ENCODE peak calls at places on chromosomes 16 and 17, in five cellular contexts. T, L, X, I and J are unnamed samples.

GRCh38 chr17:56358651-56359050 is 205.4 kb downstream of the ANKFN1 start:
- DNase-seq in T (no peak), L (no peak), X (peak), I (no peak), J (no peak)

GRCh38 chr16:27806986-27807385 is 256.5 kb downstream of the GSG1L start:
- DNase-seq in T (no peak), L (no peak), X (no peak), I (no peak), J (no peak)

GRCh38 chr17:12985431-12986285 is 32.2 kb downstream of the ELAC2 start:
- DNase-seq in T (no peak), L (no peak), X (peak), I (no peak), J (no peak)

GRCh38 chr16:27228621-27229501 is 25.5 kb downstream of the KDM8 start:
- DNase-seq in T (peak), L (no peak), X (no peak), I (no peak), J (no peak)

GRCh38 chr16:13607289-13607688 is 312.7 kb upstream of the ERCC4 start:
- DNase-seq in T (no peak), L (no peak), X (no peak), I (no peak), J (no peak)

GRCh38 chr17:82107341-82107860 is 9.4 kb upstream of the FASN start:
- DNase-seq in T (no peak), L (no peak), X (no peak), I (no peak), J (no peak)

GRCh38 chr16:85485379-85485778 is 127.7 kb upstream of the GSE1 start:
- DNase-seq in T (no peak), L (no peak), X (no peak), I (no peak), J (no peak)

GRCh38 chr17:996554-997344 is at the start of gene TIMM22:
- DNase-seq in T (peak), L (peak), X (peak), I (peak), J (peak)

GRCh38 chr16:80440691-80441090 is 100.1 kb upstream of the DYNLRB2 start:
- DNase-seq in T (no peak), L (no peak), X (no peak), I (no peak), J (no peak)

GRCh38 chr16:13919330-13919682 is 648 bp upstream of the ERCC4 start:
- DNase-seq in T (peak), L (peak), X (peak), I (no peak), J (peak)

GRCh38 chr16:53629607-53630312 is 73.9 kb downstream of the RPGRIP1L start:
- DNase-seq in T (no peak), L (no peak), X (no peak), I (no peak), J (no peak)

GRCh38 chr17:3892095-3892998 is 506 bp downstream of the CAMKK1 start:
- DNase-seq in T (peak), L (peak), X (peak), I (peak), J (peak)

GRCh38 chr17:2396568-2397246 is 4.2 kb downstream of the MNT start:
- DNase-seq in T (peak), L (peak), X (peak), I (peak), J (peak)

GRCh38 chr16:65722429-65722828 is 600.6 kb upstream of the CDH11 start:
- DNase-seq in T (no peak), L (no peak), X (no peak), I (no peak), J (no peak)

GRCh38 chr17:77510133-77510796 is 369.5 kb downstream of the SEC14L1 start:
- DNase-seq in T (no peak), L (no peak), X (no peak), I (no peak), J (no peak)

GRCh38 chr17:73042225-73042624 is 50.3 kb downstream of the SLC39A11 start:
- DNase-seq in T (no peak), L (no peak), X (no peak), I (no peak), J (no peak)

GRCh38 chr17:74466111-74466784 is at the start of gene CD300A:
- DNase-seq in T (peak), L (no peak), X (no peak), I (no peak), J (peak)

GRCh38 chr17:71472809-71473789 is 647.7 kb upstream of the SOX9 start:
- DNase-seq in T (peak), L (peak), X (peak), I (no peak), J (peak)

GRCh38 chr17:40832840-40833239 is 10.4 kb upstream of the KRT10 start:
- DNase-seq in T (no peak), L (no peak), X (no peak), I (no peak), J (no peak)

GRCh38 chr17:9237661-9238301 is 216.5 kb downstream of the NTN1 start:
- DNase-seq in T (no peak), L (no peak), X (no peak), I (no peak), J (no peak)

GRCh38 chr17:22518185-22518584 is 825.9 kb downstream of the KCNJ18 start:
- DNase-seq in T (no peak), L (no peak), X (no peak), I (no peak), J (no peak)
- TF ChIP-seq CTCF in T (no peak), L (no peak), X (no peak), I (no peak), J (no peak)

DNA sequence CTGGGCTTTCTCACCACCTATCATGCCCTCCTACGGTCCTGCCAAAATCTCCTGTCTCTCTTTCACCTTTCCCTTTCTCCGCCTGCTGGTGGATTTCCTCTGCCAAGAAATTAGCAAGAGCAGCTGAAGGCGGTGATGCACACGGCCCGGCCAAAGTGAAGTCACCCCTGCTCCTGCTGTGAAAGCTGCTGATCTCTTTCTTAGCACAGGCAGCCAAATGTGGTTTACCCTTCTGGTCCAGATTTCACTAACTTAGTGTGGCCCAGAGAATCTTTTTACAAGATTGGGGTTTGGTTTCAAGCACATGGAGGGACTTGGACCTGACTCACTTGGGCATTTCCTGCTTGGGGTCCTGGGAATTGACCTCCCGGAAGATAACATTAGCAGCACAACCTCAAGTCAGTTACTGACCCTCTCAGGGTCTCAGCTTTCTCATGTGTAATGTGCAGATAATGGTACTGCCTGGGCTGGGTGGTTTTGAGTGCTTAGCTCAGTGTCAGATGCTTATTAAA is 155.7 kb downstream of the SOCS1 start:
- DNase-seq in T (peak), L (peak), X (peak), I (no peak), J (no peak)
- TF ChIP-seq CTCF in T (peak), L (peak), X (peak), I (no peak), J (no peak)

DNA sequence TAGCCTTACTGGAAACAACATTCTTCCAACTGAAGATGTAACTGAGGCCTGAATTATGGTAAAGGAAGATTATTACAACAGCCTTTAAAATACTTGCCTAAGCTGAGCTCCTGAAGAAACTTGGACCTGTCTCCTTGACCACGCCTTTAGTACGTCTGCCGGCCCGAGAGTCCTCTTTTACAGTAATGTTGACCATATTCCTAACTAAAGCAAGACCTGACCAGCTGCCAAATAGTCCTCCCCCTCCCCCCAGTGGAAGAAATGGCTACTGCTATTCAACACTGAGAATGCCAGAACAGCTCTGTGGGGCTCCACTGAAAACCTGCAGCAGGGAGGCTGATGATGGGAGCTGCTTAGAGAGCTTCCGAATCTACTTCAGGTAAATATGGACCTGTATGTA is 12.6 kb upstream of the FOXJ1 start:
- DNase-seq in T (no peak), L (peak), X (peak), I (no peak), J (no peak)
- TF ChIP-seq CTCF in T (no peak), L (peak), X (peak), I (no peak), J (no peak)

GRCh38 chr17:42428141-42428944 is 5.3 kb upstream of the CAVIN1 start:
- DNase-seq in T (peak), L (peak), X (peak), I (no peak), J (peak)
- TF ChIP-seq CTCF in T (peak), L (peak), X (peak), I (peak), J (peak)

GRCh38 chr17:67157732-67158639 is 87.0 kb downstream of the HELZ start:
- DNase-seq in T (peak), L (peak), X (peak), I (no peak), J (no peak)
- TF ChIP-seq CTCF in T (no peak), L (peak), X (peak), I (no peak), J (no peak)